ENCODE peak calls at places on chromosomes 16 and 17, in six cellular contexts. One of them, this sample, is unnamed.

GRCh38 chr17:42132941-42133340 is 10.3 kb downstream of the HSPB9 start:
- DNase-seq in NCI-H510A: peak
- DNase-seq in NCI-H82: no peak
- DNase-seq in cardiac muscle cell: no peak
- DNase-seq in ACHN: peak
- DNase-seq in GF-D8: peak
- DNase-seq in this sample: peak

GRCh38 chr16:27221576-27222498 is 18.5 kb downstream of the KDM8 start:
- DNase-seq in NCI-H510A: no peak
- DNase-seq in NCI-H82: no peak
- DNase-seq in cardiac muscle cell: peak
- DNase-seq in ACHN: no peak
- DNase-seq in GF-D8: no peak
- DNase-seq in this sample: no peak

GRCh38 chr17:19753661-19754463 is 5.8 kb upstream of the ALDH3A1 start:
- DNase-seq in NCI-H510A: peak
- DNase-seq in NCI-H82: peak
- DNase-seq in cardiac muscle cell: no peak
- DNase-seq in ACHN: peak
- DNase-seq in GF-D8: no peak
- DNase-seq in this sample: no peak

GRCh38 chr17:60934723-60935122 is 257.1 kb downstream of the BCAS3 start:
- DNase-seq in NCI-H510A: no peak
- DNase-seq in NCI-H82: no peak
- DNase-seq in cardiac muscle cell: no peak
- DNase-seq in ACHN: no peak
- DNase-seq in GF-D8: no peak
- DNase-seq in this sample: no peak

GRCh38 chr17:40450175-40450574 is 6.9 kb downstream of the IGFBP4 start:
- DNase-seq in NCI-H510A: no peak
- DNase-seq in NCI-H82: peak
- DNase-seq in cardiac muscle cell: no peak
- DNase-seq in ACHN: peak
- DNase-seq in GF-D8: no peak
- DNase-seq in this sample: no peak

GRCh38 chr16:46883353-46883689 is 841 bp upstream of the GPT2 start:
- DNase-seq in NCI-H510A: no peak
- DNase-seq in NCI-H82: no peak
- DNase-seq in cardiac muscle cell: no peak
- DNase-seq in ACHN: no peak
- DNase-seq in GF-D8: no peak
- DNase-seq in this sample: no peak

GRCh38 chr17:29645516-29646051 is 22.9 kb upstream of the CORO6 start:
- DNase-seq in NCI-H510A: no peak
- DNase-seq in NCI-H82: no peak
- DNase-seq in cardiac muscle cell: no peak
- DNase-seq in ACHN: no peak
- DNase-seq in GF-D8: peak
- DNase-seq in this sample: peak

GRCh38 chr17:77617516-77617915 is 341.0 kb upstream of the TNRC6C start:
- DNase-seq in NCI-H510A: no peak
- DNase-seq in NCI-H82: no peak
- DNase-seq in cardiac muscle cell: no peak
- DNase-seq in ACHN: no peak
- DNase-seq in GF-D8: no peak
- DNase-seq in this sample: no peak

GRCh38 chr17:28737770-28738679 is 5.8 kb upstream of the TRAF4 start:
- DNase-seq in NCI-H510A: no peak
- DNase-seq in NCI-H82: no peak
- DNase-seq in cardiac muscle cell: no peak
- DNase-seq in ACHN: no peak
- DNase-seq in GF-D8: peak
- DNase-seq in this sample: peak

GRCh38 chr16:80198265-80198994 is 342.4 kb upstream of the DYNLRB2 start:
- DNase-seq in NCI-H510A: peak
- DNase-seq in NCI-H82: no peak
- DNase-seq in cardiac muscle cell: no peak
- DNase-seq in ACHN: no peak
- DNase-seq in GF-D8: no peak
- DNase-seq in this sample: no peak

GRCh38 chr16:24151482-24151939 is 104.6 kb upstream of the CACNG3 start:
- DNase-seq in NCI-H510A: no peak
- DNase-seq in NCI-H82: no peak
- DNase-seq in cardiac muscle cell: peak
- DNase-seq in ACHN: no peak
- DNase-seq in GF-D8: no peak
- DNase-seq in this sample: no peak

GRCh38 chr16:2084688-2085625 is 37.2 kb downstream of the TSC2 start:
- DNase-seq in NCI-H510A: no peak
- DNase-seq in NCI-H82: no peak
- DNase-seq in cardiac muscle cell: no peak
- DNase-seq in ACHN: no peak
- DNase-seq in GF-D8: no peak
- DNase-seq in this sample: no peak

GRCh38 chr17:81481011-81481799 is 31.4 kb downstream of the ACTG1 start:
- DNase-seq in NCI-H510A: peak
- DNase-seq in NCI-H82: peak
- DNase-seq in cardiac muscle cell: peak
- DNase-seq in ACHN: no peak
- DNase-seq in GF-D8: peak
- DNase-seq in this sample: peak

GRCh38 chr16:55685973-55686372 is 30.2 kb downstream of the SLC6A2 start:
- DNase-seq in NCI-H510A: no peak
- DNase-seq in NCI-H82: no peak
- DNase-seq in cardiac muscle cell: no peak
- DNase-seq in ACHN: no peak
- DNase-seq in GF-D8: no peak
- DNase-seq in this sample: no peak

GRCh38 chr16:11744075-11744470 is 1.4 kb upstream of the TXNDC11 start:
- DNase-seq in NCI-H510A: no peak
- DNase-seq in NCI-H82: peak
- DNase-seq in cardiac muscle cell: no peak
- DNase-seq in ACHN: no peak
- DNase-seq in GF-D8: no peak
- DNase-seq in this sample: no peak

GRCh38 chr16:10619271-10619849 is 39.0 kb upstream of the EMP2 start:
- DNase-seq in NCI-H510A: no peak
- DNase-seq in NCI-H82: peak
- DNase-seq in cardiac muscle cell: no peak
- DNase-seq in ACHN: peak
- DNase-seq in GF-D8: no peak
- DNase-seq in this sample: no peak

GRCh38 chr16:79053577-79053976 is 547.0 kb downstream of the MAF start:
- DNase-seq in NCI-H510A: no peak
- DNase-seq in NCI-H82: no peak
- DNase-seq in cardiac muscle cell: no peak
- DNase-seq in ACHN: no peak
- DNase-seq in GF-D8: no peak
- DNase-seq in this sample: no peak

GRCh38 chr16:11639008-11639562 is 29.2 kb upstream of the SNN start:
- DNase-seq in NCI-H510A: no peak
- DNase-seq in NCI-H82: no peak
- DNase-seq in cardiac muscle cell: no peak
- DNase-seq in ACHN: no peak
- DNase-seq in GF-D8: no peak
- DNase-seq in this sample: no peak

GRCh38 chr17:78583091-78583490 is 5.9 kb upstream of the DNAH17 start:
- DNase-seq in NCI-H510A: no peak
- DNase-seq in NCI-H82: peak
- DNase-seq in cardiac muscle cell: no peak
- DNase-seq in ACHN: no peak
- DNase-seq in GF-D8: no peak
- DNase-seq in this sample: no peak

GRCh38 chr17:81457917-81458555 is 54.6 kb downstream of the ACTG1 start:
- DNase-seq in NCI-H510A: no peak
- DNase-seq in NCI-H82: peak
- DNase-seq in cardiac muscle cell: no peak
- DNase-seq in ACHN: no peak
- DNase-seq in GF-D8: no peak
- DNase-seq in this sample: no peak

GRCh38 chr16:76280421-76280820 is 3.2 kb downstream of the CNTNAP4 start:
- DNase-seq in NCI-H510A: no peak
- DNase-seq in NCI-H82: no peak
- DNase-seq in cardiac muscle cell: no peak
- DNase-seq in ACHN: no peak
- DNase-seq in GF-D8: no peak
- DNase-seq in this sample: no peak